ENCODE peak calls at places on chromosomes 16 and 17, in ten cellular contexts. One of them, this sample, is unnamed.

GRCh38 chr17:7022791-7023571 is at the start of gene BCL6B:
- DNase-seq in A549: no peak
- DNase-seq in HL-60: no peak
- DNase-seq in IMR-90: no peak
- DNase-seq in RWPE2: no peak
- DNase-seq in fibroblast of lung: no peak
- DNase-seq in pancreas: no peak
- DNase-seq in astrocyte of the spinal cord: no peak
- DNase-seq in fibroblast of the aortic adventitia: no peak
- DNase-seq in AG10803: no peak
- DNase-seq in this sample: no peak

GRCh38 chr17:39487946-39488345 is 26.7 kb downstream of the CDK12 start:
- DNase-seq in pancreas: no peak
- DNase-seq in IMR-90: peak; percentile 25
- DNase-seq in fibroblast of the aortic adventitia: no peak
- DNase-seq in AG10803: peak; percentile 15
- DNase-seq in RWPE2: no peak
- DNase-seq in astrocyte of the spinal cord: no peak
- DNase-seq in fibroblast of lung: peak; percentile 23
- DNase-seq in HL-60: no peak
- DNase-seq in A549: no peak
- DNase-seq in this sample: no peak

GRCh38 chr16:78257376-78257728 is 157.9 kb downstream of the WWOX start:
- DNase-seq in A549: no peak
- DNase-seq in HL-60: no peak
- DNase-seq in pancreas: no peak
- DNase-seq in AG10803: no peak
- DNase-seq in IMR-90: no peak
- DNase-seq in RWPE2: no peak
- DNase-seq in fibroblast of lung: peak; percentile 8
- DNase-seq in astrocyte of the spinal cord: peak; percentile 7
- DNase-seq in fibroblast of the aortic adventitia: no peak
- DNase-seq in this sample: no peak

GRCh38 chr17:732788-733720 is 658 bp downstream of the TLCD3A start:
- DNase-seq in RWPE2: no peak
- DNase-seq in fibroblast of the aortic adventitia: peak; percentile 40
- DNase-seq in IMR-90: peak; percentile 37
- DNase-seq in fibroblast of lung: peak; percentile 48
- DNase-seq in astrocyte of the spinal cord: peak; percentile 37
- DNase-seq in A549: peak; percentile 51
- DNase-seq in pancreas: peak; percentile 60
- DNase-seq in AG10803: peak; percentile 44
- DNase-seq in HL-60: no peak
- DNase-seq in this sample: no peak

GRCh38 chr16:65909310-65910050 is 457.0 kb upstream of the CDH5 start:
- DNase-seq in pancreas: no peak
- DNase-seq in IMR-90: no peak
- DNase-seq in HL-60: peak; percentile 2
- DNase-seq in fibroblast of the aortic adventitia: peak; percentile 14
- DNase-seq in astrocyte of the spinal cord: no peak
- DNase-seq in AG10803: no peak
- DNase-seq in A549: no peak
- DNase-seq in RWPE2: no peak
- DNase-seq in fibroblast of lung: peak; percentile 19
- DNase-seq in this sample: no peak

GRCh38 chr17:6455321-6455705 is 11.1 kb downstream of the PIMREG start:
- DNase-seq in RWPE2: no peak
- DNase-seq in pancreas: no peak
- DNase-seq in A549: no peak
- DNase-seq in fibroblast of lung: peak; percentile 35
- DNase-seq in IMR-90: peak; percentile 17
- DNase-seq in HL-60: no peak
- DNase-seq in fibroblast of the aortic adventitia: no peak
- DNase-seq in AG10803: no peak
- DNase-seq in astrocyte of the spinal cord: no peak
- DNase-seq in this sample: no peak

GRCh38 chr16:19417640-19418039 is at the start of gene TMC5:
- DNase-seq in A549: no peak
- DNase-seq in RWPE2: no peak
- DNase-seq in IMR-90: no peak
- DNase-seq in AG10803: no peak
- DNase-seq in HL-60: no peak
- DNase-seq in fibroblast of the aortic adventitia: no peak
- DNase-seq in fibroblast of lung: no peak
- DNase-seq in astrocyte of the spinal cord: no peak
- DNase-seq in pancreas: no peak
- DNase-seq in this sample: no peak

GRCh38 chr16:89216315-89217137 is 977 bp upstream of the ZNF778 start:
- DNase-seq in pancreas: peak; percentile 74
- DNase-seq in astrocyte of the spinal cord: peak; percentile 73
- DNase-seq in IMR-90: peak; percentile 77
- DNase-seq in A549: peak; percentile 81
- DNase-seq in AG10803: peak; percentile 75
- DNase-seq in fibroblast of the aortic adventitia: peak; percentile 79
- DNase-seq in fibroblast of lung: peak; percentile 70
- DNase-seq in HL-60: peak; percentile 65
- DNase-seq in RWPE2: no peak
- DNase-seq in this sample: peak; percentile 43

GRCh38 chr17:39553326-39553945 is 54.3 kb downstream of the NEUROD2 start:
- DNase-seq in astrocyte of the spinal cord: peak; percentile 42
- DNase-seq in AG10803: peak; percentile 28
- DNase-seq in fibroblast of lung: peak; percentile 69
- DNase-seq in RWPE2: no peak
- DNase-seq in IMR-90: peak; percentile 60
- DNase-seq in pancreas: no peak
- DNase-seq in A549: no peak
- DNase-seq in fibroblast of the aortic adventitia: peak; percentile 52
- DNase-seq in HL-60: no peak
- DNase-seq in this sample: no peak

GRCh38 chr17:75877752-75878173 is 618 bp downstream of the TRIM47 start:
- DNase-seq in RWPE2: peak; percentile 84
- DNase-seq in IMR-90: peak; percentile 71
- DNase-seq in HL-60: peak; percentile 66
- DNase-seq in pancreas: peak; percentile 82
- DNase-seq in A549: peak; percentile 86
- DNase-seq in AG10803: peak; percentile 58
- DNase-seq in astrocyte of the spinal cord: peak; percentile 57
- DNase-seq in fibroblast of lung: peak; percentile 72
- DNase-seq in fibroblast of the aortic adventitia: peak; percentile 64
- DNase-seq in this sample: no peak

GRCh38 chr17:79269620-79270019 is 195.0 kb downstream of the ENGASE start:
- DNase-seq in fibroblast of the aortic adventitia: no peak
- DNase-seq in HL-60: no peak
- DNase-seq in astrocyte of the spinal cord: no peak
- DNase-seq in AG10803: no peak
- DNase-seq in pancreas: no peak
- DNase-seq in fibroblast of lung: no peak
- DNase-seq in A549: no peak
- DNase-seq in RWPE2: no peak
- DNase-seq in IMR-90: no peak
- DNase-seq in this sample: no peak

GRCh38 chr16:15976225-15976812 is 26.9 kb downstream of the ABCC1 start:
- DNase-seq in fibroblast of the aortic adventitia: peak; percentile 48
- DNase-seq in astrocyte of the spinal cord: no peak
- DNase-seq in pancreas: no peak
- DNase-seq in A549: no peak
- DNase-seq in HL-60: no peak
- DNase-seq in fibroblast of lung: no peak
- DNase-seq in RWPE2: no peak
- DNase-seq in AG10803: no peak
- DNase-seq in IMR-90: no peak
- DNase-seq in this sample: no peak

GRCh38 chr17:35786941-35787432 is 8.5 kb downstream of the MMP28 start:
- DNase-seq in fibroblast of the aortic adventitia: no peak
- DNase-seq in fibroblast of lung: no peak
- DNase-seq in pancreas: no peak
- DNase-seq in AG10803: no peak
- DNase-seq in IMR-90: peak; percentile 60
- DNase-seq in A549: peak; percentile 37
- DNase-seq in astrocyte of the spinal cord: no peak
- DNase-seq in RWPE2: no peak
- DNase-seq in HL-60: no peak
- DNase-seq in this sample: no peak

GRCh38 chr16:3003582-3004270 is 9.0 kb upstream of the CLDN9 start:
- DNase-seq in AG10803: peak; percentile 98
- DNase-seq in fibroblast of the aortic adventitia: peak; percentile 98
- DNase-seq in fibroblast of lung: peak; percentile 97
- DNase-seq in pancreas: peak; percentile 99
- DNase-seq in IMR-90: peak; percentile 98
- DNase-seq in A549: peak; percentile 100
- DNase-seq in astrocyte of the spinal cord: peak; percentile 98
- DNase-seq in RWPE2: peak; percentile 99
- DNase-seq in HL-60: peak; percentile 99
- DNase-seq in this sample: peak; percentile 87

GRCh38 chr16:89670496-89671431 is 13.1 kb downstream of the SPATA33 start:
- DNase-seq in A549: no peak
- DNase-seq in fibroblast of lung: peak; percentile 22
- DNase-seq in pancreas: no peak
- DNase-seq in RWPE2: no peak
- DNase-seq in astrocyte of the spinal cord: peak; percentile 33
- DNase-seq in AG10803: no peak
- DNase-seq in IMR-90: peak; percentile 57
- DNase-seq in HL-60: no peak
- DNase-seq in fibroblast of the aortic adventitia: peak; percentile 34
- DNase-seq in this sample: no peak

GRCh38 chr16:46882940-46883307 is 1.2 kb upstream of the GPT2 start:
- DNase-seq in fibroblast of the aortic adventitia: no peak
- DNase-seq in AG10803: no peak
- DNase-seq in fibroblast of lung: no peak
- DNase-seq in IMR-90: no peak
- DNase-seq in HL-60: no peak
- DNase-seq in astrocyte of the spinal cord: no peak
- DNase-seq in A549: no peak
- DNase-seq in pancreas: no peak
- DNase-seq in RWPE2: no peak
- DNase-seq in this sample: no peak
- H3K4me3 ChIP-seq in fibroblast of the aortic adventitia: no peak overlapping the region
- H3K4me3 ChIP-seq in AG10803: no peak overlapping the region
- H3K4me3 ChIP-seq in fibroblast of lung: no peak overlapping the region
- H3K4me3 ChIP-seq in IMR-90: no peak overlapping the region
- H3K4me3 ChIP-seq in HL-60: no peak overlapping the region
- H3K4me3 ChIP-seq in astrocyte of the spinal cord: no peak overlapping the region
- H3K4me3 ChIP-seq in A549: peak overlapping the region; percentile 62
- H3K4me3 ChIP-seq in pancreas: peak overlapping the region; percentile 91
- H3K4me3 ChIP-seq in RWPE2: no peak overlapping the region
- H3K4me3 ChIP-seq in this sample: no peak overlapping the region

GRCh38 chr16:29816694-29817441 is 916 bp downstream of the PAGR1 start:
- DNase-seq in A549: peak; percentile 71
- DNase-seq in RWPE2: no peak
- DNase-seq in AG10803: peak; percentile 60
- DNase-seq in fibroblast of the aortic adventitia: peak; percentile 58
- DNase-seq in pancreas: peak; percentile 72
- DNase-seq in HL-60: peak; percentile 77
- DNase-seq in astrocyte of the spinal cord: peak; percentile 64
- DNase-seq in IMR-90: peak; percentile 60
- DNase-seq in fibroblast of lung: peak; percentile 70
- DNase-seq in this sample: no peak
- TF ChIP-seq CTCF in A549: no peak
- TF ChIP-seq CTCF in RWPE2: no peak
- TF ChIP-seq CTCF in AG10803: no peak
- TF ChIP-seq CTCF in fibroblast of the aortic adventitia: peak; percentile 40
- TF ChIP-seq CTCF in pancreas: no peak
- TF ChIP-seq CTCF in HL-60: peak; percentile 13
- TF ChIP-seq CTCF in astrocyte of the spinal cord: peak; percentile 20
- TF ChIP-seq CTCF in IMR-90: no peak
- TF ChIP-seq CTCF in fibroblast of lung: peak; percentile 23
- TF ChIP-seq CTCF in this sample: peak; percentile 19

GRCh38 chr16:51050379-51050710 is 100.7 kb downstream of the SALL1 start:
- DNase-seq in HL-60: no peak
- DNase-seq in pancreas: no peak
- DNase-seq in fibroblast of the aortic adventitia: no peak
- DNase-seq in astrocyte of the spinal cord: no peak
- DNase-seq in AG10803: no peak
- DNase-seq in fibroblast of lung: no peak
- DNase-seq in A549: no peak
- DNase-seq in IMR-90: no peak
- DNase-seq in RWPE2: no peak
- DNase-seq in this sample: peak; percentile 63
- H3K4me3 ChIP-seq in HL-60: no peak overlapping the region
- H3K4me3 ChIP-seq in pancreas: no peak overlapping the region
- H3K4me3 ChIP-seq in fibroblast of the aortic adventitia: no peak overlapping the region
- H3K4me3 ChIP-seq in astrocyte of the spinal cord: no peak overlapping the region
- H3K4me3 ChIP-seq in AG10803: no peak overlapping the region
- H3K4me3 ChIP-seq in fibroblast of lung: no peak overlapping the region
- H3K4me3 ChIP-seq in A549: no peak overlapping the region
- H3K4me3 ChIP-seq in IMR-90: no peak overlapping the region
- H3K4me3 ChIP-seq in RWPE2: no peak overlapping the region
- H3K4me3 ChIP-seq in this sample: no peak overlapping the region

DNA sequence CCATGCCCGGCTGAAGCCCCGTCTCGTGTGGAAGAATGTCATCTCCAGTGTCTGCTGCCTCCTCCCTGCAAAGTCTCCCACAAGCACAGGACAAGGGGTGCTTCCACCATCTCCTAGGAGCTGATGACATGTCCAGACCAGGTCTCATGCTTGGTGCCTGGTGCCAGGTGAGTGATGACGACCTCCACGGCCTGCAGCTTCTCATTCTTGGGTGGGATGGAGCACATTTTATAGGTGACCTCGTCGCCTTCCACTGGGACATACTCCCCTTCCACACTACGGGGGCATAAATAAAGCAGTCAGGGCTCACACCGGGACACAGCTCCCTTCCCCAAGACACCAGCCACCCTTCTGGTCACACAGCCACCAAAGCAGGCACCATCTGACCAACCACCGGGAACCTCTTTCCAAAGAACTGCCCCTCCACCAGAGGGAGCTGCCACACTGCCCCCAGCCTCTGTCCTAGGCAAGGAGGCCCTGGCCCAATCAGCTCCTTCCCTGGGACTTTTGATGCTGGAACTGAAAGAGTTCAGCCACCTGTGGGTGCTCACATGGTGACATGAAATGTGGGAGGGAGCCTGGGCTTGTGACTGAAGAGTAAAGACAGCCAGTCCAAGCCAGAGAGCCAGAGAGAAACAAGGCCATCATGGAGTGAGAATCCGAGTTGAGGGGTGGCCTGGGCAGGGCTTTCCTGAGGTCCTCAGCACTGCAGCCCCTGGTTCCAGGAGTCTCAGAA is 13.6 kb downstream of the CARHSP1 start:
- DNase-seq in AG10803: no peak
- DNase-seq in astrocyte of the spinal cord: no peak
- DNase-seq in HL-60: no peak
- DNase-seq in fibroblast of lung: no peak
- DNase-seq in pancreas: no peak
- DNase-seq in fibroblast of the aortic adventitia: no peak
- DNase-seq in RWPE2: peak; percentile 23
- DNase-seq in A549: no peak
- DNase-seq in IMR-90: no peak
- DNase-seq in this sample: no peak
- TF ChIP-seq CTCF in AG10803: no peak
- TF ChIP-seq CTCF in astrocyte of the spinal cord: peak; percentile 5
- TF ChIP-seq CTCF in HL-60: no peak
- TF ChIP-seq CTCF in fibroblast of lung: peak; percentile 23
- TF ChIP-seq CTCF in pancreas: no peak
- TF ChIP-seq CTCF in fibroblast of the aortic adventitia: peak; percentile 4
- TF ChIP-seq CTCF in RWPE2: no peak
- TF ChIP-seq CTCF in A549: no peak
- TF ChIP-seq CTCF in IMR-90: no peak
- TF ChIP-seq CTCF in this sample: peak; percentile 39

GRCh38 chr17:46167267-46167666 is 26.0 kb downstream of the KANSL1 start:
- DNase-seq in A549: no peak
- DNase-seq in HL-60: no peak
- DNase-seq in fibroblast of the aortic adventitia: no peak
- DNase-seq in pancreas: no peak
- DNase-seq in RWPE2: no peak
- DNase-seq in AG10803: no peak
- DNase-seq in fibroblast of lung: peak; percentile 12
- DNase-seq in astrocyte of the spinal cord: no peak
- DNase-seq in IMR-90: no peak
- DNase-seq in this sample: no peak
- H3K4me3 ChIP-seq in A549: no peak overlapping the region
- H3K4me3 ChIP-seq in HL-60: no peak overlapping the region
- H3K4me3 ChIP-seq in fibroblast of the aortic adventitia: no peak overlapping the region
- H3K4me3 ChIP-seq in pancreas: no peak overlapping the region
- H3K4me3 ChIP-seq in RWPE2: no peak overlapping the region
- H3K4me3 ChIP-seq in AG10803: no peak overlapping the region
- H3K4me3 ChIP-seq in fibroblast of lung: no peak overlapping the region
- H3K4me3 ChIP-seq in astrocyte of the spinal cord: no peak overlapping the region
- H3K4me3 ChIP-seq in IMR-90: no peak overlapping the region
- H3K4me3 ChIP-seq in this sample: no peak overlapping the region

This sample was measured in epithelial cell of proximal tubule.